ENCODE peak calls at places on chromosomes 3 and 15, in seven cellular contexts. One of them, this sample, is unnamed.

GRCh38 chr3:158773845-158774542 is 27.9 kb upstream of the MFSD1 start:
- DNase-seq in GM23248: no peak
- DNase-seq in neural progenitor cell: no peak
- DNase-seq in fibroblast of lung: peak; percentile 78
- DNase-seq in HCT116: no peak
- DNase-seq in GM23338: no peak
- DNase-seq in IMR-90: peak; percentile 79
- DNase-seq in this sample: no peak

GRCh38 chr3:171428321-171428787 is 31.9 kb downstream of the TNIK start:
- DNase-seq in neural progenitor cell: peak; percentile 64
- DNase-seq in GM23248: no peak
- DNase-seq in HCT116: no peak
- DNase-seq in IMR-90: no peak
- DNase-seq in fibroblast of lung: no peak
- DNase-seq in GM23338: peak; percentile 79
- DNase-seq in this sample: no peak

GRCh38 chr3:43692971-43693370 is 2.2 kb downstream of the ABHD5 start:
- DNase-seq in GM23248: no peak
- DNase-seq in neural progenitor cell: no peak
- DNase-seq in fibroblast of lung: no peak
- DNase-seq in IMR-90: no peak
- DNase-seq in HCT116: no peak
- DNase-seq in GM23338: no peak
- DNase-seq in this sample: no peak

GRCh38 chr3:196192036-196193001 is 18.9 kb downstream of the ZDHHC19 start:
- DNase-seq in HCT116: no peak
- DNase-seq in neural progenitor cell: no peak
- DNase-seq in fibroblast of lung: no peak
- DNase-seq in IMR-90: no peak
- DNase-seq in GM23338: peak; percentile 68
- DNase-seq in GM23248: no peak
- DNase-seq in this sample: peak; percentile 38

GRCh38 chr3:185824467-185825378 is at the start of gene IGF2BP2:
- DNase-seq in neural progenitor cell: peak; percentile 96
- DNase-seq in GM23338: peak; percentile 76
- DNase-seq in IMR-90: peak; percentile 80
- DNase-seq in GM23248: peak; percentile 92
- DNase-seq in fibroblast of lung: peak; percentile 84
- DNase-seq in HCT116: no peak
- DNase-seq in this sample: peak; percentile 45

GRCh38 chr3:132605374-132605792 is 8.3 kb downstream of the ACKR4 start:
- DNase-seq in neural progenitor cell: no peak
- DNase-seq in fibroblast of lung: peak; percentile 69
- DNase-seq in GM23338: peak; percentile 39
- DNase-seq in HCT116: no peak
- DNase-seq in IMR-90: peak; percentile 23
- DNase-seq in GM23248: peak; percentile 60
- DNase-seq in this sample: no peak

GRCh38 chr15:92074646-92075045 is 221.1 kb downstream of the SLCO3A1 start:
- DNase-seq in GM23248: peak; percentile 53
- DNase-seq in IMR-90: peak; percentile 44
- DNase-seq in neural progenitor cell: no peak
- DNase-seq in fibroblast of lung: peak; percentile 58
- DNase-seq in HCT116: no peak
- DNase-seq in GM23338: no peak
- DNase-seq in this sample: peak; percentile 31

GRCh38 chr3:163328680-163329079 is 1749.6 kb downstream of the SI start:
- DNase-seq in fibroblast of lung: no peak
- DNase-seq in IMR-90: no peak
- DNase-seq in GM23248: no peak
- DNase-seq in neural progenitor cell: peak; percentile 25
- DNase-seq in GM23338: peak; percentile 77
- DNase-seq in HCT116: no peak
- DNase-seq in this sample: no peak

GRCh38 chr3:138593488-138594149 is 441 bp downstream of the CEP70 start:
- DNase-seq in GM23338: no peak
- DNase-seq in fibroblast of lung: no peak
- DNase-seq in HCT116: no peak
- DNase-seq in IMR-90: peak; percentile 7
- DNase-seq in GM23248: peak; percentile 42
- DNase-seq in neural progenitor cell: no peak
- DNase-seq in this sample: no peak

GRCh38 chr3:72661115-72661457 is 187.2 kb downstream of the SHQ1 start:
- DNase-seq in neural progenitor cell: no peak
- DNase-seq in HCT116: peak; percentile 67
- DNase-seq in GM23338: no peak
- DNase-seq in fibroblast of lung: peak; percentile 84
- DNase-seq in IMR-90: peak; percentile 63
- DNase-seq in GM23248: peak; percentile 93
- DNase-seq in this sample: no peak

GRCh38 chr3:144744473-144744872 is 772.9 kb downstream of the DIPK2A start:
- DNase-seq in HCT116: no peak
- DNase-seq in fibroblast of lung: no peak
- DNase-seq in IMR-90: no peak
- DNase-seq in GM23248: no peak
- DNase-seq in neural progenitor cell: no peak
- DNase-seq in GM23338: no peak
- DNase-seq in this sample: no peak

GRCh38 chr3:117528688-117529087 is 819.1 kb downstream of the TUSC7 start:
- DNase-seq in GM23338: no peak
- DNase-seq in IMR-90: no peak
- DNase-seq in fibroblast of lung: no peak
- DNase-seq in neural progenitor cell: no peak
- DNase-seq in GM23248: no peak
- DNase-seq in HCT116: no peak
- DNase-seq in this sample: no peak

GRCh38 chr15:37095197-37095992 is 5.0 kb downstream of the MEIS2 start:
- DNase-seq in fibroblast of lung: no peak
- DNase-seq in neural progenitor cell: peak; percentile 76
- DNase-seq in HCT116: no peak
- DNase-seq in GM23248: no peak
- DNase-seq in IMR-90: no peak
- DNase-seq in GM23338: peak; percentile 93
- DNase-seq in this sample: no peak

GRCh38 chr3:59563072-59563605 is 513.3 kb upstream of the CFAP20DC start:
- DNase-seq in IMR-90: peak; percentile 43
- DNase-seq in HCT116: no peak
- DNase-seq in GM23248: peak; percentile 80
- DNase-seq in fibroblast of lung: peak; percentile 73
- DNase-seq in neural progenitor cell: no peak
- DNase-seq in GM23338: no peak
- DNase-seq in this sample: no peak

GRCh38 chr15:36775209-36775608 is 195.8 kb downstream of the CDIN1 start:
- DNase-seq in IMR-90: no peak
- DNase-seq in GM23248: no peak
- DNase-seq in GM23338: no peak
- DNase-seq in HCT116: no peak
- DNase-seq in fibroblast of lung: no peak
- DNase-seq in neural progenitor cell: no peak
- DNase-seq in this sample: no peak

GRCh38 chr3:93969443-93969842 is 4.3 kb downstream of the PROS1 start:
- DNase-seq in GM23248: peak; percentile 54
- DNase-seq in IMR-90: peak; percentile 39
- DNase-seq in fibroblast of lung: peak; percentile 67
- DNase-seq in GM23338: no peak
- DNase-seq in HCT116: peak; percentile 12
- DNase-seq in neural progenitor cell: no peak
- DNase-seq in this sample: no peak

GRCh38 chr3:57261929-57262328 is 30.6 kb downstream of the ASB14 start:
- DNase-seq in GM23248: no peak
- DNase-seq in HCT116: no peak
- DNase-seq in neural progenitor cell: no peak
- DNase-seq in IMR-90: no peak
- DNase-seq in GM23338: no peak
- DNase-seq in fibroblast of lung: no peak
- DNase-seq in this sample: no peak

GRCh38 chr15:38169982-38170381 is 82.7 kb upstream of the SPRED1 start:
- DNase-seq in fibroblast of lung: no peak
- DNase-seq in GM23338: no peak
- DNase-seq in neural progenitor cell: no peak
- DNase-seq in IMR-90: peak; percentile 16
- DNase-seq in GM23248: peak; percentile 85
- DNase-seq in HCT116: no peak
- DNase-seq in this sample: no peak

GRCh38 chr3:43998841-43999805 is 242.6 kb upstream of the TOPAZ1 start:
- DNase-seq in HCT116: no peak
- DNase-seq in GM23338: peak; percentile 89
- DNase-seq in GM23248: peak; percentile 64
- DNase-seq in neural progenitor cell: peak; percentile 80
- DNase-seq in IMR-90: no peak
- DNase-seq in fibroblast of lung: peak; percentile 40
- DNase-seq in this sample: peak; percentile 92

GRCh38 chr3:52779411-52780297 is 2.3 kb downstream of the ITIH1 start:
- DNase-seq in GM23248: no peak
- DNase-seq in HCT116: no peak
- DNase-seq in GM23338: no peak
- DNase-seq in fibroblast of lung: no peak
- DNase-seq in IMR-90: no peak
- DNase-seq in neural progenitor cell: peak; percentile 0
- DNase-seq in this sample: peak; percentile 12

GRCh38 chr3:139309046-139309660 is 34.7 kb upstream of the MRPS22 start:
- DNase-seq in neural progenitor cell: no peak
- DNase-seq in fibroblast of lung: no peak
- DNase-seq in IMR-90: no peak
- DNase-seq in HCT116: no peak
- DNase-seq in GM23338: no peak
- DNase-seq in GM23248: no peak
- DNase-seq in this sample: no peak

GRCh38 chr3:49867871-49868321 is 1.8 kb downstream of the CAMKV start:
- DNase-seq in GM23338: peak; percentile 92
- DNase-seq in fibroblast of lung: peak; percentile 25
- DNase-seq in GM23248: peak; percentile 65
- DNase-seq in IMR-90: peak; percentile 44
- DNase-seq in HCT116: no peak
- DNase-seq in neural progenitor cell: peak; percentile 88
- DNase-seq in this sample: peak; percentile 30

GRCh38 chr3:16884748-16885587 is at the start of gene PLCL2:
- DNase-seq in GM23338: peak; percentile 66
- DNase-seq in neural progenitor cell: peak; percentile 76
- DNase-seq in fibroblast of lung: peak; percentile 35
- DNase-seq in HCT116: no peak
- DNase-seq in GM23248: peak; percentile 72
- DNase-seq in IMR-90: peak; percentile 21
- DNase-seq in this sample: peak; percentile 82

GRCh38 chr3:106765342-106765741 is 611.9 kb upstream of the CCDC54 start:
- DNase-seq in GM23248: peak; percentile 96
- DNase-seq in neural progenitor cell: no peak
- DNase-seq in IMR-90: peak; percentile 85
- DNase-seq in fibroblast of lung: peak; percentile 99
- DNase-seq in GM23338: no peak
- DNase-seq in HCT116: peak; percentile 81
- DNase-seq in this sample: no peak

DNA sequence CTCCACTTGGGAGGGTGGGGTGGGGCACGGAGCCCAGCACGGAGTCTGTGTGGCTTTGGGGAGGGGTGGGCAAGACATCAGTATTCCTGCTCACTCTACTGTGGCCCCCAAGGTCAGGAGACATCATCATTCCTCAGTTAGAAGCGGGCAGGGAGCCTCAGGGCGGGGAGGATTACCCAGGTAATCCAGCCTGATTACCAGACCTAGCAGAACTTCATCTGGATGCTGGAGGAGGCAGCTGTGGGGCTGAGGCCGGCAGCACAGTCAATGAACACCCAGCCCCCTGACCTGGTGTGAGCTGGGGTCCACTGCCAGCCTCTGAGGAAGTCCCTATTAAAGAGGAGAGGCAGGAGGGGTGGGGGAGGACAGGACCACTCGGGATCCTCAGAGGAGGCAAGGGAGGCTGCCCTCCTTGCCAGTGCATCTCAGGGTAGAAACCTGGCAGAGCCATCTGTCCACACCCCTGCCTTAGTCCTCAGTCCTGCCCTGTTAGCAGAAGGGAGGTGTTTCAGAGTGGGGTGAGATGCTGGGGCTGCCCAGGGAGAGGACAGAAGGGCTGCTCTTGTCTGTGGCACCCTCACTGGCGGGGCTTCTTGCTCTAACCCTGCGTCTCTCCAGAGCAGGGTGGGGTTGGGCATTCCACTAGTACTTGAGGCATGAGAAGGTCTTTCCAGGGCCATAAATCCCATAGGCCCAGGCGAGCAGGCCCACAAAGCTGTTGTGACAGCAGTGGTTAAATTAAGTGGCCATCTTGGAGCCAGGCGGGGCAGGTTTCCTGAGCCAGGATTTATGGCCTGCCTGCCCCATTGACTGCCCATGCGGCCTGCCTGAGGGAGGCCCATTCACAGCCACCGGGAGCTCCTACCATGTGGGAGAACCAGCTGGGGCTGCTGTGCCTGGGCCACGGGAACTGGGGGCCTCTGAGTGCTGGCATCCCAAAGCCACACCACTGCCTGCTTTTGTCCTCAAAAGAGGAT is 82.1 kb downstream of the LINGO1 start:
- DNase-seq in fibroblast of lung: peak; percentile 15
- DNase-seq in IMR-90: no peak
- DNase-seq in GM23338: no peak
- DNase-seq in GM23248: no peak
- DNase-seq in neural progenitor cell: no peak
- DNase-seq in HCT116: no peak
- DNase-seq in this sample: no peak
- H3K4me2 ChIP-seq in fibroblast of lung: no peak overlapping the region
- H3K4me2 ChIP-seq in IMR-90: no peak overlapping the region
- H3K4me2 ChIP-seq in GM23338: no peak overlapping the region
- H3K4me2 ChIP-seq in GM23248: no peak overlapping the region
- H3K4me2 ChIP-seq in neural progenitor cell: no peak overlapping the region
- H3K4me2 ChIP-seq in HCT116: no peak overlapping the region
- H3K4me2 ChIP-seq in this sample: no peak overlapping the region

GRCh38 chr3:177281292-177281942 is 84.1 kb upstream of the TBL1XR1 start:
- DNase-seq in GM23248: no peak
- DNase-seq in IMR-90: no peak
- DNase-seq in GM23338: no peak
- DNase-seq in neural progenitor cell: no peak
- DNase-seq in HCT116: no peak
- DNase-seq in fibroblast of lung: no peak
- DNase-seq in this sample: peak; percentile 82
- H3K27ac ChIP-seq in GM23248: no peak overlapping the region
- H3K27ac ChIP-seq in IMR-90: no peak overlapping the region
- H3K27ac ChIP-seq in GM23338: no peak overlapping the region
- H3K27ac ChIP-seq in neural progenitor cell: no peak overlapping the region
- H3K27ac ChIP-seq in HCT116: no peak overlapping the region
- H3K27ac ChIP-seq in fibroblast of lung: no peak overlapping the region
- H3K27ac ChIP-seq in this sample: peak overlapping the region; percentile 67

GRCh38 chr15:74146277-74146800 is 16.0 kb downstream of the ISLR2 start:
- DNase-seq in HCT116: no peak
- DNase-seq in GM23248: no peak
- DNase-seq in GM23338: no peak
- DNase-seq in IMR-90: no peak
- DNase-seq in neural progenitor cell: no peak
- DNase-seq in fibroblast of lung: no peak
- DNase-seq in this sample: no peak
- H3K4me3 ChIP-seq in HCT116: no peak overlapping the region
- H3K4me3 ChIP-seq in GM23248: no peak overlapping the region
- H3K4me3 ChIP-seq in GM23338: no peak overlapping the region
- H3K4me3 ChIP-seq in IMR-90: no peak overlapping the region
- H3K4me3 ChIP-seq in neural progenitor cell: no peak overlapping the region
- H3K4me3 ChIP-seq in fibroblast of lung: no peak overlapping the region
- H3K4me3 ChIP-seq in this sample: no peak overlapping the region

DNA sequence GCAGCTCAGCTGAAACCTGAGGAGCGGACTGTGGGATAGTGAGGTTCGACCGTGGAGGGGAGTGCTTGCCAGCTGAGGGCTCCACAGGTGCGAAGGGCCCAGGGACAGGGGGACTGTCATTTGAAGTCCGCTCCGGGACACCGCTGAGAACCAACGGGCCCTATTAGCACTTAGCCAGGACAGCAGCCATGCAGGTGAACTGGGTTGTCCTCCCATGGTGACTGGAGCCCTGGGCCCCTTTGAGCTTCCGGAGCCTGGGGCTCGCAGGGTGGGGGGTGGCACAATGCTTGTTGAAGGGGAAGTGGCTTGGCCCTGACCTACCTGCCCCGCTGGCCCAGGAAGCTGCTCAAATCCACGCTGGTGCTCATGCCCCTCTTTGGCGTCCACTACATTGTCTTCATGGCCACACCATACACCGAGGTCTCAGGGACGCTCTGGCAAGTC is 24.7 kb downstream of the PTH1R start:
- DNase-seq in neural progenitor cell: no peak
- DNase-seq in GM23248: no peak
- DNase-seq in fibroblast of lung: no peak
- DNase-seq in IMR-90: no peak
- DNase-seq in HCT116: no peak
- DNase-seq in GM23338: no peak
- DNase-seq in this sample: no peak
- H3K4me2 ChIP-seq in neural progenitor cell: no peak overlapping the region
- H3K4me2 ChIP-seq in GM23248: no peak overlapping the region
- H3K4me2 ChIP-seq in fibroblast of lung: no peak overlapping the region
- H3K4me2 ChIP-seq in IMR-90: no peak overlapping the region
- H3K4me2 ChIP-seq in HCT116: no peak overlapping the region
- H3K4me2 ChIP-seq in GM23338: no peak overlapping the region
- H3K4me2 ChIP-seq in this sample: no peak overlapping the region

This sample was measured in OCI-LY7.